ENCODE peak calls at places on chromosomes 13 and 19, in four cellular contexts. One of them, this sample, is unnamed.

GRCh38 chr13:29593605-29594297 is 1.7 kb downstream of the SLC7A1 start:
- DNase-seq in H1: no peak
- DNase-seq in HepG2: no peak
- DNase-seq in GM12878: no peak
- DNase-seq in this sample: no peak

GRCh38 chr19:16370671-16371391 is 46.2 kb downstream of the KLF2 start:
- DNase-seq in HepG2: no peak
- DNase-seq in H1: no peak
- DNase-seq in GM12878: no peak
- DNase-seq in this sample: no peak

GRCh38 chr13:39415403-39415802 is 187.6 kb downstream of the LHFPL6 start:
- DNase-seq in GM12878: no peak
- DNase-seq in H1: no peak
- DNase-seq in HepG2: no peak
- DNase-seq in this sample: no peak

GRCh38 chr13:99626461-99627082 is 125.3 kb downstream of the TM9SF2 start:
- DNase-seq in GM12878: no peak
- DNase-seq in H1: no peak
- DNase-seq in HepG2: no peak
- DNase-seq in this sample: no peak

GRCh38 chr13:97853550-97853949 is 99.9 kb upstream of the IPO5 start:
- DNase-seq in HepG2: no peak
- DNase-seq in GM12878: no peak
- DNase-seq in H1: no peak
- DNase-seq in this sample: no peak

GRCh38 chr13:49681837-49682236 is 9.4 kb downstream of the EBPL start:
- DNase-seq in GM12878: no peak
- DNase-seq in H1: no peak
- DNase-seq in HepG2: no peak
- DNase-seq in this sample: no peak

GRCh38 chr19:5451494-5451893 is 3.7 kb upstream of the ZNRF4 start:
- DNase-seq in HepG2: no peak
- DNase-seq in H1: no peak
- DNase-seq in GM12878: no peak
- DNase-seq in this sample: no peak

GRCh38 chr13:35025314-35025713 is 83.2 kb downstream of the NBEA start:
- DNase-seq in HepG2: no peak
- DNase-seq in H1: no peak
- DNase-seq in GM12878: no peak
- DNase-seq in this sample: no peak

GRCh38 chr19:55258476-55258827 is 365 bp downstream of the PPP6R1 start:
- DNase-seq in GM12878: no peak
- DNase-seq in H1: no peak
- DNase-seq in HepG2: no peak
- DNase-seq in this sample: no peak

GRCh38 chr19:23769691-23770468 is 11.2 kb upstream of the ZNF681 start:
- DNase-seq in GM12878: no peak
- DNase-seq in HepG2: no peak
- DNase-seq in H1: no peak
- DNase-seq in this sample: no peak

GRCh38 chr13:101115762-101116161 is 300.5 kb downstream of the NALCN start:
- DNase-seq in GM12878: no peak
- DNase-seq in HepG2: no peak
- DNase-seq in H1: no peak
- DNase-seq in this sample: peak; percentile 70

GRCh38 chr19:54608792-54609191 is 15.4 kb downstream of the LILRA1 start:
- DNase-seq in GM12878: no peak
- DNase-seq in HepG2: no peak
- DNase-seq in H1: no peak
- DNase-seq in this sample: no peak

GRCh38 chr19:8423821-8424223 is 10.7 kb downstream of the MARCHF2 start:
- DNase-seq in GM12878: no peak
- DNase-seq in H1: no peak
- DNase-seq in HepG2: peak; percentile 93
- DNase-seq in this sample: peak; percentile 76

GRCh38 chr13:44364601-44365000 is 9.0 kb upstream of the SERP2 start:
- DNase-seq in H1: no peak
- DNase-seq in GM12878: no peak
- DNase-seq in HepG2: peak; percentile 82
- DNase-seq in this sample: no peak

GRCh38 chr19:58054792-58055482 is 4.1 kb upstream of the ZNF135 start:
- DNase-seq in HepG2: no peak
- DNase-seq in H1: peak; percentile 62
- DNase-seq in GM12878: no peak
- DNase-seq in this sample: no peak

GRCh38 chr13:94228781-94229180 is 250.7 kb downstream of the DCT start:
- DNase-seq in GM12878: no peak
- DNase-seq in H1: no peak
- DNase-seq in HepG2: no peak
- DNase-seq in this sample: no peak

GRCh38 chr13:26718146-26718545 is 42.4 kb downstream of the GPR12 start:
- DNase-seq in H1: no peak
- DNase-seq in GM12878: no peak
- DNase-seq in HepG2: no peak
- DNase-seq in this sample: no peak

GRCh38 chr13:19117913-19118739 is 63.5 kb downstream of the TUBA3C start:
- DNase-seq in GM12878: no peak
- DNase-seq in H1: no peak
- DNase-seq in HepG2: no peak
- DNase-seq in this sample: no peak

DNA sequence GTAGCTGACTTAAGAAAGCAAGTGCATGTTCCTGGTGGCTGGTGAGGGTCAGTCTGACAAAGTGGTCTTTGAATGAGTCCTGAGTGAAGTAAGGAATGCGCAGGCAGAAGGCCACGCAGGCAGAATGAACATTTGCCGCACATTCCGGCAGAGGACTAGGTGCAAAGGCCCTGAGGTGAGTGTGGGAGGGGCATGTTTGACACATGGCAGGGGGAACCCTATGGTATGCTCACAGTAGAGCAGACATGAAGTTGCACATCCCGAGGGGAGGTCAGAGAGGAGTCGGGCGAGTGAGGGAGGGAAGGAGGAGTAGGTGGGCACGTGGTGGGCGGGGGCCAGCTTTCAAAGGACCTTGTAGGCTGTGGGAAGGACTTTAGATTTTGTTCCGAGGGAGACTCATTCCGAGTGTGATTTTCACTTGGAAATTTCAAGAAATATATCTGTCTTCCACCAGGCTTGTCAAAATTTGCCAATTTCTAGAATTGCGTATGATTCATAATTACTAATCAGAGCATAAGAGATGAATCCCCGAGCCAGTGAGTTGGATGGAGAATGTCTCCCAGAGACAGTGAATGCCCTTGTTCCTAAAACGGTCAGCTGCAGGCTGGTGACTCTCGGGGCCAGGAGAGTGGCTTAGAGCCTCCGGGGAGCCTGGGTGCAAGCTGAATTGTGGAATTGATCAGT is 40.3 kb downstream of the ERICH6B start:
- DNase-seq in HepG2: no peak
- DNase-seq in H1: no peak
- DNase-seq in GM12878: no peak
- DNase-seq in this sample: no peak
- TF ChIP-seq SUZ12 in HepG2: no peak
- TF ChIP-seq SUZ12 in H1: no peak
- TF ChIP-seq SUZ12 in GM12878: no peak
- TF ChIP-seq SUZ12 in this sample: no peak

DNA sequence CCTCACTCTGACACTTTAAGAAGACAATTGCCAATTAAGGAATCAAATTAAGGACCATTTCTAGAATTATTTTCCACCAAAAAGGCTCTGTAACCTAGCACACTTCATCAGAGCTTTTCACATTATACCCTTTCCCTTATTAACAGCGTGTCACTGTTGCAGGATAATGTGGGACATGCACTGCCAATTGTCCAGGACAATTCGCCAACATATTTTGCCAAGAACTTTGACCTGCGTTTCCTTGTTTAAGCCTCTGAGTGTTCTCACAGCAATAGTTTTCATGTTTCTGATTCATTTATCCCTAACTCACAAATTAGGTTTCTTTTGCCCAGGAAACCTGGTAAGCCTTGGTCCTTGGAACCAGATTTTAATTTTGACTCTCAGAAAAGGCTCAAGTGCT is 13.3 kb downstream of the COL4A1 start:
- DNase-seq in HepG2: no peak
- DNase-seq in GM12878: no peak
- DNase-seq in H1: no peak
- DNase-seq in this sample: no peak
- H3K4me1 ChIP-seq in HepG2: no peaks in the 10 kb centered on the region
- H3K4me1 ChIP-seq in GM12878: no peaks in the 10 kb centered on the region
- H3K4me1 ChIP-seq in H1: peaks cover under 1% of the 10 kb centered on the region
- H3K4me1 ChIP-seq in this sample: no peaks in the 10 kb centered on the region

GRCh38 chr19:52492201-52492960 is 35.1 kb upstream of the ZNF808 start:
- DNase-seq in HepG2: no peak
- DNase-seq in H1: peak; percentile 94
- DNase-seq in GM12878: no peak
- DNase-seq in this sample: peak; percentile 78
- H3K4me3 ChIP-seq in HepG2: no peak overlapping the region
- H3K4me3 ChIP-seq in H1: peak overlapping the region; percentile 53
- H3K4me3 ChIP-seq in GM12878: no peak overlapping the region
- H3K4me3 ChIP-seq in this sample: peak overlapping the region; percentile 70

GRCh38 chr19:36213793-36214387 is 575 bp downstream of the ZNF565 start:
- DNase-seq in H1: no peak
- DNase-seq in HepG2: no peak
- DNase-seq in GM12878: no peak
- DNase-seq in this sample: no peak
- TF ChIP-seq SUZ12 in H1: no peak
- TF ChIP-seq SUZ12 in HepG2: no peak
- TF ChIP-seq SUZ12 in GM12878: no peak
- TF ChIP-seq SUZ12 in this sample: no peak

DNA sequence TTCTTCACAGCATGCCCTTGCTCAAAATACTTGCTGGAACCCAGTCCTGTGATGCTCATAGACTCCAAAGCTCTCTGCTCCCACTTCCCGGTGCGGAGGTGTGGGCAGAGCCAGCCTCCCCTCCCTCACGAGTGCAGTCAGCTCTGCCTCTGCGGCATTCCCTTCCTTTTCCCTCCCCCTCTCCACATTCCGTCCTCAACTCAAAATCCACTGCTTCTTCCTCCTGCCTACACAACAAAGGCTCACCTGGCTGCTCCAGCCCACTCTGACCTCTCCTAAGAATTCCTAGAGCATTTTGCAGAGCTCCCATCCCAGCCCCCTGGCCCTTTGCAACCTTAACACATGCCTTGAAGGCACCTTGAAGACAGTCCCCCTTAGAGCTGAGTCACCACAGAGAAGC is 527.9 kb downstream of the MYO16 start:
- DNase-seq in GM12878: no peak
- DNase-seq in H1: no peak
- DNase-seq in HepG2: no peak
- DNase-seq in this sample: no peak
- H3K4me1 ChIP-seq in GM12878: peaks cover 22% of the 10 kb centered on the region
- H3K4me1 ChIP-seq in H1: peaks cover 4% of the 10 kb centered on the region
- H3K4me1 ChIP-seq in HepG2: no peaks in the 10 kb centered on the region
- H3K4me1 ChIP-seq in this sample: peaks cover 2% of the 10 kb centered on the region

GRCh38 chr19:42424345-42424707 is 2.9 kb downstream of the LIPE start:
- DNase-seq in GM12878: no peak
- DNase-seq in H1: no peak
- DNase-seq in HepG2: no peak
- DNase-seq in this sample: no peak
- H3K4me3 ChIP-seq in GM12878: no peak overlapping the region
- H3K4me3 ChIP-seq in H1: no peak overlapping the region
- H3K4me3 ChIP-seq in HepG2: no peak overlapping the region
- H3K4me3 ChIP-seq in this sample: no peak overlapping the region

DNA sequence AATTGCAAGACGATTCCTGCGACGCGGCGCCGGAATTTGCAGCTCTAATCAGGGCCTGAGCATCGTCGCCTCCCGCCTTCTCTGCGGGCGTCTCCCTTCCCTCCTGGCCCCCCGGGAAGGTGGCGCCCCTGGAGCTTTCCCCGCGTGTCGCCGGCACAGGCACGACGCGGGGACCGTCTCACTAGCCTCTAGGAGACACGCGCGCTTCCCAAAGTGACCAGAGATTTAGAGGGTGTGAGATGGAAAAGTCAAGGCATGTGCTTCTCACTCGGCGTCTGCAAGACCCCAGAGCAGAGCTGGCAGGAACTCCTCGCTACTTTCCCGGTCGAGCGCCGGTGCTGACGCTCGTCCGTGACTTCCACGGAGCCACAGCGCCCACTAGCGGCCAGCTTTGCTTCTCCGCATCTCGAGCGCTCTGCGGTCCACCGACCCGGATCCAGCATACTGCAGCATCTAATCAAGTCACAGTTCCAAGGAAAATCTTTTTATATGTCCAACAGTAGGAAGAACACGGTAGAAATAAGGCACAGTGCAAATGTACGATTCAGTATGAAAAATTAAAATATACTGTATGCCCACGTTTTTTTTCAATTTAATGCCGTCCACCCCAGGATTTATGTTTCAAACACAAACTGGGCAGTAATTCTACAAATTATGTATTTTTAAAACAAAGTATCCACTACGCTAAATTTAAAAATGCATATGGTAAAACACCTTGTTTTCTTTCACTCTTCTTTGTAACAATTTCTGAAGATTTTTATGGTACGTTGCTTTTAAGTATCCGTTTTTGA is 977 bp upstream of the EFNB2 start:
- DNase-seq in HepG2: peak; percentile 47
- DNase-seq in GM12878: peak; percentile 30
- DNase-seq in H1: peak; percentile 97
- DNase-seq in this sample: peak; percentile 82
- TF ChIP-seq SUZ12 in HepG2: no peak
- TF ChIP-seq SUZ12 in GM12878: no peak
- TF ChIP-seq SUZ12 in H1: no peak
- TF ChIP-seq SUZ12 in this sample: no peak

DNA sequence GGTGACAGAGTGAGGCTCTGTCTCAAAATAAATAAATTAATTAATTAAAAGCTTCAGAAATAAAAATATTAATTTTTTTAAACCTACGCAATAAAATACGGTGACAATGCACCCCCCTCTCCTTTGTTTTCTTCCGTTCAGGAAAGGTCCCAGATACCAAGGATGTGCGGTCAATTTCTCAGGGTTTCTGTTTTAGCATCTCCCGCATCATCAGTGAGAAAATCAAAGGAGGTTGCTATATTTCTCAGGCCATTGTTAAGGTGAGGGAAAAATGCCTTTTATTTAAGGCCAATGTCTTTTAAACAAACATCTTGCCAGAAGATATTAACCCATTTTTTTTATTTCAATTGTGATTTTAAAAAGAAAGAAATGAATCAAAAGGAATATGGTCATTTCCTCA is 111.7 kb downstream of the INSR start:
- DNase-seq in H1: no peak
- DNase-seq in HepG2: no peak
- DNase-seq in GM12878: no peak
- DNase-seq in this sample: no peak
- H3K4me1 ChIP-seq in H1: no peaks in the 10 kb centered on the region
- H3K4me1 ChIP-seq in HepG2: peaks cover 22% of the 10 kb centered on the region
- H3K4me1 ChIP-seq in GM12878: peaks cover 77% of the 10 kb centered on the region
- H3K4me1 ChIP-seq in this sample: no peaks in the 10 kb centered on the region

GRCh38 chr19:1279782-1280341 is 4.5 kb downstream of the FAM174C start:
- DNase-seq in H1: peak; percentile 94
- DNase-seq in GM12878: no peak
- DNase-seq in HepG2: peak; percentile 68
- DNase-seq in this sample: no peak
- H3K4me3 ChIP-seq in H1: no peak overlapping the region
- H3K4me3 ChIP-seq in GM12878: no peak overlapping the region
- H3K4me3 ChIP-seq in HepG2: no peak overlapping the region
- H3K4me3 ChIP-seq in this sample: no peak overlapping the region

GRCh38 chr19:45189971-45190370 is 11.4 kb downstream of the BLOC1S3 start:
- DNase-seq in H1: no peak
- DNase-seq in HepG2: no peak
- DNase-seq in GM12878: no peak
- DNase-seq in this sample: no peak
- TF ChIP-seq SUZ12 in H1: no peak
- TF ChIP-seq SUZ12 in HepG2: no peak
- TF ChIP-seq SUZ12 in GM12878: no peak
- TF ChIP-seq SUZ12 in this sample: no peak

This sample was measured in NT2/D1.